ENCODE peak calls at places on chromosomes 16 and 17, in ten cellular contexts. V is H1; O is CD8-positive, alpha-beta T cell; U is stomach; Z is thoracic aorta; A is psoas muscle; G is mammary epithelial cell; B is IMR-90; H is heart left ventricle; I is uterus. Y is an unnamed sample.
A peak's percentile ranks its signal among the peaks of the same experiment; 100 is the strongest.

GRCh38 chr17:48513097-48513496 is 17.7 kb downstream of the HOXB1 start:
- DNase-seq in V (no peak), O (no peak), U (no peak), Z (no peak), A (no peak), G (no peak), B (no peak), H (no peak), I (no peak), Y (no peak)

GRCh38 chr16:86625029-86625428 is 46.7 kb downstream of the FOXL1 start:
- DNase-seq in V (no peak), O (no peak), U (no peak), Z (no peak), A (no peak), G (peak; percentile 77), B (no peak), H (no peak), I (no peak), Y (no peak)

GRCh38 chr17:82287849-82288601 is 14.5 kb upstream of the CSNK1D start:
- DNase-seq in V (no peak), O (no peak), U (peak; percentile 90), Z (no peak), A (peak; percentile 84), G (no peak), B (peak; percentile 74), H (peak; percentile 91), I (peak; percentile 79), Y (peak; percentile 97)

GRCh38 chr17:36534117-36534880 is at the start of gene MYO19:
- DNase-seq in V (peak; percentile 86), O (peak; percentile 50), U (peak; percentile 72), Z (no peak), A (peak; percentile 84), G (peak; percentile 96), B (peak; percentile 44), H (peak; percentile 74), I (peak; percentile 70), Y (peak; percentile 83)

GRCh38 chr16:11687606-11688519 is 19.6 kb downstream of the SNN start:
- DNase-seq in V (no peak), O (no peak), U (peak; percentile 17), Z (no peak), A (no peak), G (no peak), B (no peak), H (no peak), I (no peak), Y (no peak)

GRCh38 chr16:19429271-19429670 is 11.6 kb downstream of the TMC5 start:
- DNase-seq in V (no peak), O (no peak), U (peak; percentile 68), Z (no peak), A (no peak), G (no peak), B (no peak), H (no peak), I (no peak), Y (no peak)

GRCh38 chr17:2282297-2282873 is 21.2 kb downstream of the SMG6 start:
- DNase-seq in V (no peak), O (no peak), U (no peak), Z (no peak), A (peak; percentile 59), G (peak; percentile 46), B (peak; percentile 91), H (no peak), I (no peak), Y (no peak)

GRCh38 chr17:38591759-38592241 is 14.0 kb downstream of the SRCIN1 start:
- DNase-seq in V (no peak), O (no peak), U (no peak), Z (no peak), A (no peak), G (peak; percentile 80), B (no peak), H (no peak), I (no peak), Y (no peak)

GRCh38 chr17:36849871-36850348 is 87.4 kb upstream of the LHX1 start:
- DNase-seq in V (no peak), O (no peak), U (no peak), Z (no peak), A (no peak), G (peak; percentile 58), B (peak; percentile 63), H (no peak), I (no peak), Y (no peak)

GRCh38 chr17:39672522-39673334 is 4.5 kb downstream of the PNMT start:
- DNase-seq in V (no peak), O (no peak), U (no peak), Z (no peak), A (peak; percentile 45), G (no peak), B (no peak), H (peak; percentile 21), I (no peak), Y (peak; percentile 44)
- TF ChIP-seq CTCF in V (no peak), O (peak; percentile 4), U (no peak), Z (no peak), A (no peak), G (no peak), B (no peak), H (no peak), I (no peak), Y (no peak)

GRCh38 chr16:67959930-67960329 is 8.5 kb downstream of the SLC12A4 start:
- DNase-seq in V (no peak), O (no peak), U (no peak), Z (no peak), A (no peak), G (no peak), B (no peak), H (no peak), I (no peak), Y (no peak)
- H3K4me1 ChIP-seq in V (no peaks in the 10 kb centered on the region), O (no peaks in the 10 kb centered on the region), U (peaks cover 63% of the 10 kb centered on the region), Z (peaks cover 51% of the 10 kb centered on the region), A (peaks cover 64% of the 10 kb centered on the region), G (peaks cover 36% of the 10 kb centered on the region), B (peaks cover 35% of the 10 kb centered on the region), H (peaks cover 66% of the 10 kb centered on the region), I (peaks cover 3% of the 10 kb centered on the region), Y (peaks cover 13% of the 10 kb centered on the region)

DNA sequence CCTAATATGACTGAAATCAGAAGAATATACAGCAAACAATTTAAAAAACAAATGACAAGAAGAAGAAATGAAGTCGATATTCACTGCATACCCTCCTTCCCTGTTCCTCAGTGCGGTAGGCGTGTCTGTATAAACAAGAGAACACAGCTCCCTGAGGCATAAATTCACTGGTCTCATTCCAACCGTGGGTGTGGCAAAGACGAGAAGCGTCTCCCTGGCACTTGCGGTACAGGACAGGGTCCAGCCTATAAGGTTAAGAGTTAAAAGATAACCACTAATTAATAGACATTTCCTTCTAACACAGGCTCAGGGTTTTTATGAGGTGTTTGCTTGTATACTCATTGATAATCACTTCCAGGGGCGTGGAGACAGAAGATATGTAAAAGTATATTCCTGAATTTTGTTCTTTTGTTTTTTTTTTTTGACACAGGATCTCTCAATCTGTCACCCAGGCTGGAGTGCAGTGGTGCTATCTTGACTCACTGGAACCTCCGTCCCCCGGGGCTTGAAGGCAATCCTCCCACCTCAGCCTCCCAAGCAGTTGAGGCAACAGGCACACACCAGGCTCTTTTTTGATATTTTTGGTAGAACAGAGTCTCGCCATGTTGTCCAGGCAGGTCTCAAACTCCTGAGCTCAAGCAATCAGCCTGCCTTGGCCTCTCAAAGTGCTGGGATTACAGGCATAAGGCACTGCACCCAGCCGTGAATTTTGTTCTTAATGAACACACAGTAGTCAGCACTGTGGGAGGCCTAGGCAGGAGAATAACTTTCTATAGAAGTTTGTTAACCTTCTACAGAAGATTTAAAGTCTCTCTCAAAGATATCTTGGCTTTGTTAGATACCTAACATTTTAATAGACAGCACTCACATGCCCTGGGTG is 59.1 kb upstream of the CLEC18B start:
- DNase-seq in V (no peak), O (no peak), U (peak; percentile 49), Z (no peak), A (no peak), G (peak; percentile 72), B (no peak), H (no peak), I (peak; percentile 23), Y (peak; percentile 93)
- H3K36me3 ChIP-seq in V (peaks cover 22% of the 10 kb centered on the region), O (peaks cover 49% of the 10 kb centered on the region), U (peaks cover 70% of the 10 kb centered on the region), Z (peaks cover 28% of the 10 kb centered on the region), A (peaks cover 76% of the 10 kb centered on the region), G (peaks cover 18% of the 10 kb centered on the region), B (peaks cover 19% of the 10 kb centered on the region), H (peaks cover 20% of the 10 kb centered on the region), I (no peaks in the 10 kb centered on the region), Y (peaks cover 5% of the 10 kb centered on the region)

DNA sequence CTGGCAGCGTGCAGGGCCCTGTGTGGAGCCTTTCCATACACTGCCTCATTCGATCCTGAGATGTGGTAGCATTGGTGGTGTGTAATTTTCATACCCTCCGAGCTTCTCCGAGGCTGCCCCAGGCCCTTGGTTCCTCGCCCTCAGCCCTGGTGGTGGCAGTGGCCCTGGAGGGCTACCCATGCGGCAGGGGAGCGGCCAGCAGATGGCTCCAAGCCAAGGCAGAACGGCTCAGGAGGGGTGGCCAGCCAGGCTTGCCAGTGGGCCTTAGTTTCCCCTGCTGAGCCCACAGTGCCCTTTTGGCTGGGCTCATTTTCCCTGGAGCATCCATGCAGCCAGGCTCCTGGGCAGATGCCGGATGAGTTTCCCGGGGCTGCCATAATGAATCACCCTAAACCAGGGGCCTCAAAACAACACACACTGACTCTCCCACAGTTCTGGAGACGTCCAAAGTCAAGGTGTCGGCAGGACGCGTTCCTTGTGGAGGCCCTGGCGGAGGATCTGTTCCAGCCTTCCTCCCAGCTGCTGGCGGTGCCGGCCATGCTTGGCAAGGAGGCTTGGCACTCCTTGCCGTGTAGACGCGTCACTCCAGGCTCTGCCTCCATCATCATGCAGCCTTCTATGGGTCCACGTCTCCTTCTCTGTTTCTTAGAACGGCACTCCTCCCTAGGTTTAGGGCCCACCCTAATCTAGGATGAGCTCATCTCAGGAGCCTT is 158.8 kb upstream of the GSE1 start:
- DNase-seq in V (no peak), O (no peak), U (no peak), Z (no peak), A (no peak), G (no peak), B (no peak), H (no peak), I (no peak), Y (no peak)
- TF ChIP-seq CTCF in V (peak; percentile 33), O (no peak), U (no peak), Z (no peak), A (no peak), G (no peak), B (no peak), H (no peak), I (no peak), Y (no peak)

DNA sequence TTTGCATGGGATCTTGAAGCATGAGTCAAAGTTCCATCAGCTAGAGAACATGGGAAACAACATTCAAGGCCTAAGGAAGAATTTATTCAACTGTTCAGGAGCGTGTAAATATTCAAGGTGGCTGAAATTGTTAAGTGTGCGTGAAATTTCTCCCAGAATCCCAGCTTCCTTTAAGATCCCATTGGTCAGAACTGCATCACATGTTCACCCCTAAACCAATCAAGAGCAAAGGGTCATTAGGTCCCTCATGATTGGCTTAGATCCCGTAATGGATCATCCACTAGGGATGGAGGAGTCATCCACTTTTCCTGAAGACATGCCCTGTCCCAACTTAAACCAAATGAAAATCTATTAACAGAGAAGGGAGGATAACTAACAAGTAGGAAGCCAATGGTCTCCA is 201.6 kb downstream of the TMEM114 start:
- DNase-seq in V (no peak), O (no peak), U (no peak), Z (no peak), A (no peak), G (no peak), B (no peak), H (no peak), I (no peak), Y (no peak)
- H3K4me1 ChIP-seq in V (no peaks in the 10 kb centered on the region), O (no peaks in the 10 kb centered on the region), U (no peaks in the 10 kb centered on the region), Z (no peaks in the 10 kb centered on the region), A (no peaks in the 10 kb centered on the region), G (no peaks in the 10 kb centered on the region), B (no peaks in the 10 kb centered on the region), H (no peaks in the 10 kb centered on the region), I (no peaks in the 10 kb centered on the region), Y (no peaks in the 10 kb centered on the region)